ENCODE peak calls at places on chromosomes 7 and 10, in six cellular contexts. B, S, O, D, Z and R are unnamed samples. For H3K9me3 and H3K36me3, the result is how much of the 10 kb centered on the place peaks cover.

GRCh38 chr10:61000769-61001730 is 57.1 kb upstream of the RHOBTB1 start:
- DNase-seq in B (no peak), D (peak), Z (peak), O (peak), S (peak), R (peak)

GRCh38 chr7:17184805-17185689 is 113.4 kb upstream of the AHR start:
- DNase-seq in B (no peak), S (peak), D (no peak), O (no peak), Z (no peak), R (no peak)

GRCh38 chr7:15925608-15926007 is 239.1 kb upstream of the MEOX2 start:
- DNase-seq in O (no peak), S (no peak), Z (no peak), B (no peak), D (no peak), R (no peak)

GRCh38 chr7:7564323-7564780 is 2.3 kb upstream of the MIOS start:
- DNase-seq in B (no peak), D (no peak), Z (no peak), S (peak), O (no peak), R (no peak)

GRCh38 chr10:116910924-116911323 is 61.6 kb downstream of the ENO4 start:
- DNase-seq in B (no peak), D (no peak), Z (no peak), S (no peak), O (no peak), R (no peak)

GRCh38 chr10:30437039-30437781 is 3.2 kb downstream of the MAP3K8 start:
- DNase-seq in D (no peak), Z (no peak), B (peak), S (peak), O (no peak), R (no peak)

GRCh38 chr10:79038841-79039201 is 29.9 kb upstream of the ZMIZ1 start:
- DNase-seq in O (no peak), B (no peak), S (peak), D (peak), Z (no peak), R (no peak)

GRCh38 chr10:97017474-97017903 is 168.3 kb downstream of the SLIT1 start:
- DNase-seq in S (no peak), O (no peak), Z (no peak), B (no peak), D (no peak), R (no peak)

GRCh38 chr7:42489299-42489698 is 252.3 kb upstream of the GLI3 start:
- DNase-seq in B (no peak), Z (no peak), S (no peak), D (no peak), O (no peak), R (no peak)

GRCh38 chr10:121240556-121240955 is 357.7 kb downstream of the FGFR2 start:
- DNase-seq in O (no peak), D (no peak), S (no peak), Z (no peak), B (no peak), R (no peak)

GRCh38 chr7:144452064-144452463 is 48.6 kb upstream of the NOBOX start:
- DNase-seq in S (no peak), O (peak), Z (no peak), D (no peak), B (no peak), R (no peak)

GRCh38 chr10:16996530-16996964 is 133.1 kb downstream of the CUBN start:
- DNase-seq in Z (no peak), D (no peak), S (peak), B (no peak), O (no peak), R (no peak)

GRCh38 chr7:92608380-92609322 is 18.5 kb upstream of the FAM133B start:
- DNase-seq in O (no peak), D (peak), B (peak), S (no peak), Z (peak), R (peak)

GRCh38 chr7:36299882-36300341 is 89.8 kb upstream of the ANLN start:
- DNase-seq in D (no peak), S (no peak), B (no peak), Z (no peak), O (no peak), R (no peak)

GRCh38 chr7:31134246-31135188 is 82.4 kb downstream of the ADCYAP1R1 start:
- DNase-seq in B (peak), O (peak), D (peak), S (peak), Z (peak), R (peak)

GRCh38 chr7:134141868-134142264 is 14.7 kb downstream of the LRGUK start:
- DNase-seq in B (no peak), Z (no peak), D (no peak), S (no peak), O (no peak), R (no peak)

GRCh38 chr10:659710-660141 is 29.7 kb downstream of the DIP2C start:
- DNase-seq in O (no peak), B (no peak), Z (no peak), D (no peak), S (peak), R (no peak)

GRCh38 chr10:97849101-97849490 is 547 bp upstream of the GOLGA7B start:
- DNase-seq in Z (no peak), B (peak), S (no peak), O (no peak), D (peak), R (no peak)

GRCh38 chr10:62492012-62492869 is 118.1 kb downstream of the ZNF365 start:
- DNase-seq in D (no peak), S (peak), O (no peak), Z (no peak), B (no peak), R (no peak)

GRCh38 chr7:28509256-28510021 is 97.1 kb downstream of the CREB5 start:
- DNase-seq in D (peak), S (no peak), O (no peak), Z (peak), B (no peak), R (peak)

GRCh38 chr7:134457166-134457565 is 1.7 kb downstream of the AKR1B1 start:
- DNase-seq in Z (no peak), B (no peak), D (no peak), O (no peak), S (no peak), R (no peak)

GRCh38 chr10:93815304-93816091 is 57.8 kb downstream of the LGI1 start:
- DNase-seq in D (no peak), S (no peak), O (no peak), B (no peak), Z (no peak), R (no peak)

GRCh38 chr10:50511512-50512213 is 112.1 kb downstream of the SGMS1 start:
- DNase-seq in S (peak), O (no peak), Z (no peak), B (no peak), D (no peak), R (no peak)

GRCh38 chr7:16637279-16637795 is 8.2 kb downstream of the ANKMY2 start:
- DNase-seq in O (no peak), Z (no peak), B (no peak), S (no peak), D (no peak), R (no peak)

GRCh38 chr10:133448120-133448519 is 5.6 kb upstream of the SCART1 start:
- DNase-seq in B (no peak), Z (no peak), O (no peak), S (no peak), D (no peak), R (no peak)

GRCh38 chr10:133454204-133454893 is 604 bp downstream of the SCART1 start:
- DNase-seq in S (no peak), D (no peak), B (peak), Z (peak), O (no peak), R (no peak)

GRCh38 chr10:133452453-133452852 is 1.3 kb upstream of the SCART1 start:
- DNase-seq in B (peak), S (no peak), D (no peak), O (no peak), Z (no peak), R (no peak)

GRCh38 chr10:133453516-133454203 is at the start of gene SCART1:
- DNase-seq in D (no peak), B (peak), S (no peak), O (peak), Z (no peak), R (no peak)

DNA sequence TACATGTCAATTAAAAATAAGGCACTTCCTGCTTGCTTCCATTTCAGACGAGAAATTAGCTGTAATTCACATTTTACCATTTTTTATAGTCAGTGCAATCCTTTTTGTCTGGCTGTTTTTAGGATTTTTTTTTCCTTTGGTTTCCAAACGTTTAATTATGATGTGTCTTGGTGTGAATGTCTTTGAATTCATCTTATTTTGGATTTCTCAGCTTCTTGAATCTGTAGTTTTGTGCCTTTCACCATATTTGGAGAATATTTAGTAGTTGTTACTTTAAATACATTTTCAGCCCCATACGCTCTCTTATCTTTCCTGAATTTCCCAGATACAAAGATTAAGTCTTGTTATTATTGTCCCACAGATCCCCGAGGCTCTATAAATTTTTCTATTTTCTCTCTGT is 2.4 kb upstream of the SCART1 start:
- DNase-seq in O (no peak), S (no peak), B (no peak), Z (no peak), D (no peak), R (no peak)
- H3K9me3 ChIP-seq in O (under half), S (under half), B (under half), Z (under half), D (under half), R (under half)

GRCh38 chr10:48627984-48628609 is 23.2 kb upstream of the ARHGAP22 start:
- DNase-seq in S (peak), D (no peak), Z (no peak), B (peak), O (no peak), R (no peak)
- H3K27ac ChIP-seq in S (no peak), D (no peak), Z (no peak), B (no peak), O (no peak), R (no peak)

DNA sequence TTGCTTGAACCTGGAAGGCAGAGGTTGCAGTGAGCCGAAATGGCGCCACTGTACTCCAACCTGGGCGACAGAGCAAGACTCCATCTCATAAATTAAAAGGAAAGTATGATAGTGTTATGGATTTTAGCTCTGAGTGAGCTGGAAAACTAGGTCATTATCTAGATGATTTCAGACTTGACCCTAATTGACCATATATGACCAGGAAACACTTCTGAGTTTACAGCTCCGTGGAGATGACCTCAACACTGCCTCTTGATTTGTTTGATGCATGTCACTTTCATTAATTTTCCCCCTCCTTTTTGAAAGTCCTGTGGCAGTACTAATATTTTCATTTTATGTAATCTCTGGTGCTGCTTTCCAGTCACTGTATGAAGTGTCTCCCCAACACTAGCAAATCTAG is 7.8 kb upstream of the SEC61A2 start:
- DNase-seq in D (no peak), S (no peak), Z (no peak), B (no peak), O (no peak), R (no peak)
- H3K36me3 ChIP-seq in D (under half), S (under half), Z (under half), B (under half), O (under half), R (under half)

GRCh38 chr7:57179776-57180415 is 47.7 kb upstream of the ZNF479 start:
- DNase-seq in D (peak), O (no peak), Z (peak), B (no peak), S (no peak), R (no peak)

GRCh38 chr7:57177856-57178767 is 45.9 kb upstream of the ZNF479 start:
- DNase-seq in O (no peak), Z (no peak), S (no peak), D (peak), B (no peak), R (no peak)

GRCh38 chr7:57181281-57181680 is 49.0 kb upstream of the ZNF479 start:
- DNase-seq in S (no peak), Z (no peak), B (no peak), D (peak), O (no peak), R (no peak)

GRCh38 chr7:57178768-57179139 is 46.5 kb upstream of the ZNF479 start:
- DNase-seq in D (peak), Z (no peak), B (no peak), S (no peak), O (no peak), R (no peak)

DNA sequence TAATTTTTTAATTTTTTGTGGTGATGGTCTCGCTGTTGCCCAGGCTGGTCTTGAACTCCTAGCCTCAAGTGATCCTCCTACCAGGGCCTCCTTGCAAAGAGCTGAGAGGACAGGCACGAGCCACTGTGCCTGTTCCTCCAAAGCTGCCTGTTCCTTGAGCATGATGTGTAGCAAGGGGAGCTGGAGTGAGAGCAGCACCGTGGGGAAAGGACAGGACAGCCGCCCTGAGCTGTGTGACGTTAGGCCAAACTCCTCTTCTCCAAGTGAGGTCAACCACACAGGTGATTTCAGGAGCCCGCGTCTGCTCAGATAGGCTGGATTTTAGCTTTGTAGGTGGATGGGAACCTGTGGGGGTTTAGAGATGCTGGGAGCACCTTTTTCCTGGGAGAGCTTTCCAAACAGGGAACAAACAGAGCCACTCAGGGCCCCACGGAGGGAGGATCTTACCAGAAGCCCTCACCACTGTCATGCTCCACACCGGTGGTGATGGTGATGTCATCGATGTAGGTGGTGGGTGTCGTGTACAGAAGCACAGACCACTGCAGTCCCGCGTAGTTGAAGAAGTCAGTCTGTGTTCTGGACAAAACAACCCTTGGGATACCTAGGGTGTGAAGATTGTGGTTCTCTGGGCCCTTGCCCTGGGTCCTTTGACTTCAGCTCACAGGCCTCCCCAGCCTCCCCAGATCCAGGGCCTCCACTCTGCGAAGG is 44.8 kb upstream of the ZNF479 start:
- DNase-seq in D (no peak), S (no peak), Z (no peak), O (no peak), B (no peak), R (no peak)
- H3K9me3 ChIP-seq in D (under half), S (under half), Z (under half), O (under half), B (under half), R (under half)